ENCODE peak calls at places on chromosomes 13 and 19, in nine cellular contexts. One of them, this sample, is unnamed.

GRCh38 chr13:87003265-87003664 is 667.9 kb upstream of the SLITRK5 start:
- DNase-seq in OCI-LY7: no peak
- DNase-seq in MM.1S: no peak
- DNase-seq in PC-3: no peak
- DNase-seq in neural progenitor cell: no peak
- DNase-seq in hepatocyte: no peak
- DNase-seq in GM23338: no peak
- DNase-seq in HCT116: no peak
- DNase-seq in SK-N-SH: no peak
- DNase-seq in this sample: no peak

GRCh38 chr13:110187501-110188161 is 119.3 kb downstream of the COL4A1 start:
- DNase-seq in hepatocyte: peak; percentile 70
- DNase-seq in OCI-LY7: no peak
- DNase-seq in SK-N-SH: peak; percentile 44
- DNase-seq in MM.1S: no peak
- DNase-seq in HCT116: no peak
- DNase-seq in PC-3: peak; percentile 79
- DNase-seq in GM23338: no peak
- DNase-seq in neural progenitor cell: no peak
- DNase-seq in this sample: peak; percentile 76

GRCh38 chr13:111265701-111266035 is 54.8 kb upstream of the TEX29 start:
- DNase-seq in MM.1S: no peak
- DNase-seq in GM23338: no peak
- DNase-seq in HCT116: no peak
- DNase-seq in SK-N-SH: no peak
- DNase-seq in neural progenitor cell: peak; percentile 15
- DNase-seq in OCI-LY7: no peak
- DNase-seq in PC-3: no peak
- DNase-seq in hepatocyte: no peak
- DNase-seq in this sample: no peak

GRCh38 chr13:26022538-26023292 is 29.1 kb downstream of the SHISA2 start:
- DNase-seq in PC-3: peak; percentile 97
- DNase-seq in GM23338: no peak
- DNase-seq in SK-N-SH: peak; percentile 85
- DNase-seq in MM.1S: no peak
- DNase-seq in hepatocyte: peak; percentile 80
- DNase-seq in OCI-LY7: no peak
- DNase-seq in neural progenitor cell: no peak
- DNase-seq in HCT116: no peak
- DNase-seq in this sample: peak; percentile 90

GRCh38 chr19:28169168-28169862 is 1043.6 kb downstream of the UQCRFS1 start:
- DNase-seq in MM.1S: no peak
- DNase-seq in neural progenitor cell: peak; percentile 72
- DNase-seq in PC-3: no peak
- DNase-seq in hepatocyte: no peak
- DNase-seq in HCT116: no peak
- DNase-seq in GM23338: peak; percentile 71
- DNase-seq in SK-N-SH: no peak
- DNase-seq in OCI-LY7: no peak
- DNase-seq in this sample: no peak

GRCh38 chr13:102686024-102686423 is 8.8 kb downstream of the METTL21C start:
- DNase-seq in HCT116: no peak
- DNase-seq in PC-3: no peak
- DNase-seq in hepatocyte: no peak
- DNase-seq in GM23338: no peak
- DNase-seq in SK-N-SH: no peak
- DNase-seq in OCI-LY7: no peak
- DNase-seq in MM.1S: no peak
- DNase-seq in neural progenitor cell: no peak
- DNase-seq in this sample: no peak

GRCh38 chr13:53174550-53174949 is 145.9 kb downstream of the OLFM4 start:
- DNase-seq in neural progenitor cell: no peak
- DNase-seq in PC-3: no peak
- DNase-seq in hepatocyte: peak; percentile 6
- DNase-seq in HCT116: no peak
- DNase-seq in SK-N-SH: no peak
- DNase-seq in OCI-LY7: no peak
- DNase-seq in GM23338: no peak
- DNase-seq in MM.1S: no peak
- DNase-seq in this sample: no peak

GRCh38 chr13:31686660-31687430 is 52.5 kb upstream of the RXFP2 start:
- DNase-seq in OCI-LY7: no peak
- DNase-seq in GM23338: no peak
- DNase-seq in neural progenitor cell: no peak
- DNase-seq in PC-3: no peak
- DNase-seq in HCT116: no peak
- DNase-seq in hepatocyte: no peak
- DNase-seq in SK-N-SH: no peak
- DNase-seq in MM.1S: no peak
- DNase-seq in this sample: peak; percentile 61

GRCh38 chr13:27500806-27501534 is 50.6 kb upstream of the MTIF3 start:
- DNase-seq in HCT116: no peak
- DNase-seq in MM.1S: no peak
- DNase-seq in GM23338: no peak
- DNase-seq in PC-3: no peak
- DNase-seq in hepatocyte: peak; percentile 15
- DNase-seq in neural progenitor cell: no peak
- DNase-seq in OCI-LY7: no peak
- DNase-seq in SK-N-SH: no peak
- DNase-seq in this sample: no peak

GRCh38 chr19:35404879-35405622 is 34.2 kb downstream of the GPR42 start:
- DNase-seq in PC-3: peak; percentile 36
- DNase-seq in HCT116: no peak
- DNase-seq in hepatocyte: peak; percentile 62
- DNase-seq in neural progenitor cell: peak; percentile 39
- DNase-seq in OCI-LY7: no peak
- DNase-seq in GM23338: peak; percentile 63
- DNase-seq in SK-N-SH: no peak
- DNase-seq in MM.1S: no peak
- DNase-seq in this sample: peak; percentile 99

DNA sequence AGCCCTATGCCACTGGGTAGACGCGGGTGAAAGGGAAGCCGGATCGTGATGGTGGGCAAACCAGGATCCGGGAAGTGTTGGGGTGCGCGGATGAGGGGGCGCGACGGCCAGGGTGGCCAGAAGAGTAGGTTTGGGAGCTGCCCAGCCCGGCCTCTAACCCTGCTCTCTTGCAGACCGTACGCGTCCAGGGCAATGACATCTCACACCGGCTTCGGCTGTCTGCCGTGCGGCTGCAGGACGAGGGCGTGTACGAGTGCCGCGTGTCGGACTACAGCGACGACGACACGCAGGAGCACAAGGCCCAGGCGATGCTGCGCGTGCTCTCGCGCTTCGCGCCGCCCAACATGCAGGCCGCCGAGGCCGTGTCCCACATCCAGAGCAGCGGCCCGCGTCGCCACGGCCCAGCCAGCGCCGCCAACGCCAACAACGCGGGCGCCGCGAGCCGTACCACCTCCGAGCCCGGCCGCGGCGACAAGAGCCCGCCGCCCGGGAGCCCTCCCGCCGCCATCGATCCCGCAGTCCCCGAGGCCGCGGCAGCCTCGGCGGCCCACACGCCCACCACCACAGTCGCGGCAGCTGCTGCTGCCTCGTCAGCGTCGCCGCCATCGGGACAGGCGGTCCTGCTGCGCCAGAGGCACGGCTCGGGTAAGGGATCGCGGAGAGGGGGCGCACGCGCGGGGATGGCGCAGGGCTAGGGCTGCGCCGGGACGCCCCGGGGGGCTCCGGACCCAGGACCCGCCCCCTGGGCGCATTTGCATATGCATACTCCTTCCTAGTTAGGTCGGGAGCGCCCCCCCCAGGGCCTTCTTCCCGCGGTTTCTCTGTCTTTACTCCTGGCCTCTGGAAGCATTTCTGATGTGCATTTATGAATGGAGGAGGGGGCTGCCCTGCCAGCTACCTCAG is 4.1 kb downstream of the VSTM2B start:
- DNase-seq in HCT116: no peak
- DNase-seq in PC-3: no peak
- DNase-seq in hepatocyte: peak; percentile 32
- DNase-seq in OCI-LY7: no peak
- DNase-seq in MM.1S: no peak
- DNase-seq in SK-N-SH: peak; percentile 40
- DNase-seq in GM23338: peak; percentile 81
- DNase-seq in neural progenitor cell: peak; percentile 80
- DNase-seq in this sample: peak; percentile 21
- TF ChIP-seq EZH2phosphoT487 in HCT116: no peak
- TF ChIP-seq EZH2phosphoT487 in PC-3: no peak
- TF ChIP-seq EZH2phosphoT487 in hepatocyte: peak; percentile 38
- TF ChIP-seq EZH2phosphoT487 in OCI-LY7: no peak
- TF ChIP-seq EZH2phosphoT487 in MM.1S: no peak
- TF ChIP-seq EZH2phosphoT487 in SK-N-SH: no peak
- TF ChIP-seq EZH2phosphoT487 in GM23338: no peak
- TF ChIP-seq EZH2phosphoT487 in neural progenitor cell: no peak
- TF ChIP-seq EZH2phosphoT487 in this sample: no peak

DNA sequence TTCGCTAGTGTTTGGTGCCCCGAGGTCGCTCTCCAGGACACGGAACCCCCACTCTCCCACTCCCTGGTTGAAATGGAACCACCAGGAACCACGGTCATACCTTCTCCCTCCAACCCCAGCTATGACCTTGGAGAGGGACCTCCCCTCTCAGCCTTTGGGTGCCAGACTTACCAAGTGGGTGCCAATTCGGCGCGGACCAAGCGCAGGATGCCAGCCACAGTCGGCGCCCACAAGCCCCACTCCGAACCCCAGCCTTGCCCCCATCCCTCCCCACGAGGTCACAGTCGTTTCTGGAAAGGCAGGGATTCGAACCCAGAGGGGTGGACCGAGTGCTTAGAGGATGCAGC is 910 bp downstream of the PDE4C start:
- DNase-seq in OCI-LY7: no peak
- DNase-seq in neural progenitor cell: no peak
- DNase-seq in SK-N-SH: no peak
- DNase-seq in MM.1S: no peak
- DNase-seq in hepatocyte: no peak
- DNase-seq in GM23338: no peak
- DNase-seq in HCT116: no peak
- DNase-seq in PC-3: no peak
- DNase-seq in this sample: no peak
- H3K4me3 ChIP-seq in OCI-LY7: no peak overlapping the region
- H3K4me3 ChIP-seq in neural progenitor cell: peak overlapping the region; percentile 56
- H3K4me3 ChIP-seq in SK-N-SH: no peak overlapping the region
- H3K4me3 ChIP-seq in MM.1S: no peak overlapping the region
- H3K4me3 ChIP-seq in hepatocyte: no peak overlapping the region
- H3K4me3 ChIP-seq in GM23338: peak overlapping the region; percentile 61
- H3K4me3 ChIP-seq in HCT116: no peak overlapping the region
- H3K4me3 ChIP-seq in PC-3: no peak overlapping the region
- H3K4me3 ChIP-seq in this sample: no peak overlapping the region

GRCh38 chr13:42073683-42074082 is 25.2 kb downstream of the DGKH start:
- DNase-seq in GM23338: no peak
- DNase-seq in HCT116: no peak
- DNase-seq in SK-N-SH: no peak
- DNase-seq in OCI-LY7: no peak
- DNase-seq in hepatocyte: no peak
- DNase-seq in MM.1S: no peak
- DNase-seq in neural progenitor cell: no peak
- DNase-seq in PC-3: no peak
- DNase-seq in this sample: no peak

GRCh38 chr13:42076309-42076713 is 27.9 kb downstream of the DGKH start:
- DNase-seq in SK-N-SH: no peak
- DNase-seq in neural progenitor cell: no peak
- DNase-seq in GM23338: no peak
- DNase-seq in OCI-LY7: no peak
- DNase-seq in PC-3: no peak
- DNase-seq in hepatocyte: no peak
- DNase-seq in MM.1S: no peak
- DNase-seq in HCT116: no peak
- DNase-seq in this sample: no peak

GRCh38 chr13:42075517-42075916 is 27.1 kb downstream of the DGKH start:
- DNase-seq in hepatocyte: no peak
- DNase-seq in GM23338: no peak
- DNase-seq in PC-3: no peak
- DNase-seq in OCI-LY7: no peak
- DNase-seq in HCT116: no peak
- DNase-seq in neural progenitor cell: no peak
- DNase-seq in MM.1S: peak; percentile 28
- DNase-seq in SK-N-SH: no peak
- DNase-seq in this sample: no peak

GRCh38 chr13:42068886-42069285 is 20.4 kb downstream of the DGKH start:
- DNase-seq in PC-3: no peak
- DNase-seq in HCT116: no peak
- DNase-seq in GM23338: no peak
- DNase-seq in SK-N-SH: no peak
- DNase-seq in MM.1S: no peak
- DNase-seq in OCI-LY7: no peak
- DNase-seq in neural progenitor cell: no peak
- DNase-seq in hepatocyte: no peak
- DNase-seq in this sample: no peak

DNA sequence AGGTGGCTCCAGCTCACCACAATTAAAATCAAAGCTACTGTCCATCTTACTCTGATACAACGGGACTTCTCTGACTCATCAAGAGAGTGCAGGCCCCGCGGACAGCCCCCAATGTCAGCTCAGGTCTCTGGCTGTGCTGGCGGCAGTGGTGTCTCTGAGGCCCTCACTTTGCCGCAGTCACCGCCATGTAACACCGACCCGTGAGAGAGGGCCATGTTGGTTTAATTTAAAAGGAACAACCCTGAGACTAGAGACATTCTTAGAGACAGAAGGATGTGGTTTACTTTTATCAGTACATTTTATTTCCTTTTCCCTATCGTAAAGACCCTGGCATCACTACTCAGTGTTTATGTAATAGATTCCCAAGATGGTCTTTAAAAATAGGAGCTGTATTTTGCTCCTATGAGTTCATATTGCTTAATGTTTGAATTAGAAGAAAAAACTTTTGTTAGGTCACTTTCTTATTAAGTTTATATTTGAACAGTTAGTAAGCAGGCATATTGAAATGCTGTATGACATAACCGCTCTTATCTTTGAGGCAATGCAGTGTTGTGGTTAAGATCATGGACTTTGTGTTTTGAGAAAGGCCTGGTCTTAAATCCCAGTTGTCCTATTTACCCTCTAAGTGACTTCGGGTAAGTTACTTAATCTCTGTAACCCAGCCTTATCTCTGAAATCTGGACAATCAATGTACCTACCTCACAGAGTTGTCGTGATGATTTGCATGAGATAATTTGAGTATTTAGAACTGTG is 23.4 kb downstream of the DGKH start:
- DNase-seq in GM23338: no peak
- DNase-seq in hepatocyte: no peak
- DNase-seq in MM.1S: no peak
- DNase-seq in SK-N-SH: no peak
- DNase-seq in OCI-LY7: no peak
- DNase-seq in neural progenitor cell: no peak
- DNase-seq in HCT116: no peak
- DNase-seq in PC-3: no peak
- DNase-seq in this sample: no peak
- TF ChIP-seq EZH2phosphoT487 in GM23338: no peak
- TF ChIP-seq EZH2phosphoT487 in hepatocyte: no peak
- TF ChIP-seq EZH2phosphoT487 in MM.1S: no peak
- TF ChIP-seq EZH2phosphoT487 in SK-N-SH: no peak
- TF ChIP-seq EZH2phosphoT487 in OCI-LY7: no peak
- TF ChIP-seq EZH2phosphoT487 in neural progenitor cell: no peak
- TF ChIP-seq EZH2phosphoT487 in HCT116: no peak
- TF ChIP-seq EZH2phosphoT487 in PC-3: no peak
- TF ChIP-seq EZH2phosphoT487 in this sample: no peak

DNA sequence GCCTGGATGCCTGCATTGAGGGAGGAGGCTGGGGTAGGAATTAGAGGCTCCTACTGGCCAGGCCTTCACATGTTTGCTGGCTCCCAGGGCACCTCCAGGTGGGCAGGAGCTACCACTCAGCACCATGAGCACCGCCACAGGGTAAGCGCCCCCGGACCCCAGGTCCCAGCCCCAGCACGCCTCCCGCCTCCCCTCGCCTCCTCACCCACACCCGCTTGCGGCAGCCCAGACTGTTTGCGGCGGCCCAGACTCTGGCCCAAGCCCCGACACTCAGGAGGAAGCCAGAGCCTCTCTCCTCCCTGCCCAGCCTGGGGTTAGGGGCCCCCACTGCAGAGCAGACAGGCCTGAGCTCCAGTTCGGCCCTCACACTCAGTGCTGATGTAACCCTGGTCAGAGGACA is 652 bp downstream of the EPS8L1 start:
- DNase-seq in GM23338: no peak
- DNase-seq in neural progenitor cell: no peak
- DNase-seq in OCI-LY7: no peak
- DNase-seq in hepatocyte: no peak
- DNase-seq in MM.1S: no peak
- DNase-seq in PC-3: no peak
- DNase-seq in HCT116: no peak
- DNase-seq in SK-N-SH: no peak
- DNase-seq in this sample: no peak
- H3K4me3 ChIP-seq in GM23338: no peak overlapping the region
- H3K4me3 ChIP-seq in neural progenitor cell: no peak overlapping the region
- H3K4me3 ChIP-seq in OCI-LY7: no peak overlapping the region
- H3K4me3 ChIP-seq in hepatocyte: no peak overlapping the region
- H3K4me3 ChIP-seq in MM.1S: no peak overlapping the region
- H3K4me3 ChIP-seq in PC-3: peak overlapping the region; percentile 68
- H3K4me3 ChIP-seq in HCT116: peak overlapping the region; percentile 48
- H3K4me3 ChIP-seq in SK-N-SH: no peak overlapping the region
- H3K4me3 ChIP-seq in this sample: no peak overlapping the region